ENCODE peak calls at places on chromosomes 7 and 10, in four cellular contexts. Y, Q, T and M are unnamed samples.

GRCh38 chr7:50330701-50331100 is 26.2 kb downstream of the IKZF1 start:
- DNase-seq in Y (no peak), Q (no peak), T (no peak), M (no peak)

GRCh38 chr7:107387573-107388219 is 82.2 kb upstream of the GPR22 start:
- DNase-seq in Y (peak; percentile 57), Q (peak; percentile 85), T (peak; percentile 90), M (no peak)

GRCh38 chr7:102431617-102432298 is 1.6 kb upstream of the ORAI2 start:
- DNase-seq in Y (no peak), Q (no peak), T (no peak), M (no peak)

GRCh38 chr10:103452714-103453230 is 602 bp upstream of the CALHM2 start:
- DNase-seq in Y (no peak), Q (no peak), T (no peak), M (no peak)

GRCh38 chr7:13327669-13328068 is 640.2 kb downstream of the ARL4A start:
- DNase-seq in Y (no peak), Q (no peak), T (peak; percentile 1), M (no peak)

GRCh38 chr10:99944860-99945259 is 64.9 kb downstream of the DNMBP start:
- DNase-seq in Y (no peak), Q (no peak), T (no peak), M (no peak)

GRCh38 chr10:102778781-102779180 is 35.0 kb downstream of the WBP1L start:
- DNase-seq in Y (no peak), Q (no peak), T (no peak), M (no peak)

GRCh38 chr10:69307434-69307833 is 29.1 kb downstream of the HK1 start:
- DNase-seq in Y (no peak), Q (no peak), T (no peak), M (no peak)

GRCh38 chr10:43057831-43058340 is 19.0 kb upstream of the RET start:
- DNase-seq in Y (no peak), Q (no peak), T (no peak), M (no peak)

GRCh38 chr10:71765176-71765906 is 8.0 kb downstream of the VSIR start:
- DNase-seq in Y (no peak), Q (no peak), T (peak; percentile 30), M (no peak)

GRCh38 chr10:16952610-16953009 is 135.4 kb upstream of the RSU1 start:
- DNase-seq in Y (peak; percentile 69), Q (no peak), T (no peak), M (no peak)

GRCh38 chr7:14691597-14692203 is 210.9 kb downstream of the DGKB start:
- DNase-seq in Y (peak; percentile 57), Q (peak; percentile 42), T (peak; percentile 30), M (no peak)

GRCh38 chr10:74118794-74119193 is 31.8 kb downstream of the AP3M1 start:
- DNase-seq in Y (no peak), Q (no peak), T (no peak), M (no peak)

GRCh38 chr7:127477285-127478039 is 85.0 kb upstream of the ZNF800 start:
- DNase-seq in Y (no peak), Q (no peak), T (no peak), M (no peak)

GRCh38 chr10:96339383-96339782 is 19.4 kb downstream of the OPALIN start:
- DNase-seq in Y (no peak), Q (no peak), T (no peak), M (no peak)

GRCh38 chr7:117048854-117049321 is 95.6 kb downstream of the ST7 start:
- DNase-seq in Y (no peak), Q (no peak), T (no peak), M (no peak)

GRCh38 chr10:10903620-10904019 is 114.1 kb upstream of the CELF2 start:
- DNase-seq in Y (no peak), Q (no peak), T (no peak), M (no peak)

GRCh38 chr7:74002474-74003017 is 25.4 kb upstream of the ELN start:
- DNase-seq in Y (no peak), Q (peak; percentile 80), T (peak; percentile 78), M (no peak)

GRCh38 chr10:71059059-71059818 is 153.1 kb upstream of the UNC5B start:
- DNase-seq in Y (no peak), Q (no peak), T (no peak), M (no peak)

GRCh38 chr7:108016841-108017775 is 14.1 kb upstream of the LAMB1 start:
- DNase-seq in Y (peak; percentile 45), Q (peak; percentile 87), T (peak; percentile 70), M (no peak)

GRCh38 chr7:148044173-148044572 is 546.4 kb upstream of the C7orf33 start:
- DNase-seq in Y (no peak), Q (no peak), T (no peak), M (no peak)

GRCh38 chr10:127142831-127143230 is 53.6 kb downstream of the INSYN2A start:
- DNase-seq in Y (no peak), Q (no peak), T (no peak), M (no peak)

GRCh38 chr7:8125680-8126444 is 136.1 kb downstream of the ICA1 start:
- DNase-seq in Y (no peak), Q (no peak), T (no peak), M (peak; percentile 95)

GRCh38 chr10:75111367-75111905 is at the start of gene SAMD8:
- DNase-seq in Y (peak; percentile 98), Q (peak; percentile 97), T (peak; percentile 95), M (peak; percentile 83)

GRCh38 chr10:49579621-49580020 is 30.5 kb upstream of the SLC18A3 start:
- DNase-seq in Y (no peak), Q (no peak), T (no peak), M (no peak)

DNA sequence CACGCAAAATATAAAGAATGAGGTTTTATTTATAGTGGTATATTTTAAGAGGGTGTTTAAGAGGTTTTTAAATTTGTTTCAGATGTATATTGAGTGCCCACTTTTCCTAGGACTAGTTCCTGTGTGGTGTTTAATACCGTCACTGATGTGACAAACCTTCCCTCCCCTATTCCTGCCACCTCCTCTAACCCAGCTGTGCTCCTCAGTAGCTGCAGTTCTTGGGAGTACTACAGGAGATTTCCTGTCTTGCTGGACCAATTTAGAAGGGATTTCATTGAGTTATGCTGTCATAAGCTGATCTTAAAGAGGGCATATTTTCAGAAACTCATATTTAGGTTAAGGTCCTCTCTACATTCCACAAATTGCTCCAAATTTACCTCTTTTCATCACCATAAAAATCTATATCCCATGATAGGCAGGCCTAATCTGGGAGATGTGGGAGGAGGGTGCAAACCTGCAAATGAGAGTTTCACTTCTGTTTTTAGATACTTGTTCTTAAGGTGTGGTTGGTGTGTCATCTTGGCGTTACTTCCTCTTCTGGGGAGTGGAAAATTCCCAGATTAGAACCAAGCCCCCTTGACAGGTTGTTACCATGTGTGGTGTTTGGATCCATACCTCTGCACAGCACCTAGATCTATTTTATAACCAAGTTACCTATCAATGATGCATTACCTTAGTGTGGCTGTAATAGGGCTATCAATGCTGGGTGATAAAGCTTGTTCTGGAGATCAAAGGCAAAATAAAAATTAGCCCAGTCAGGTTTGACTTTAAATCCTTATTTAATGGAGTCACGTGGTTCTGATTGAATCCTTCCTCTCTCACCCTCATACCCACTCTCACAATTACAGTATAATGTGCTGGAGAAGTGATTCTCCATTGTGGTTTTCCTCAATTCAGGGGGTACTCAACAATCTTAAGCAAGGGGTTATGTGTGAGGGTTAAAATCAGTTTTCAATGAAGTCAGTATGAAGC is 141.1 kb downstream of the CDK14 start:
- DNase-seq in Y (no peak), Q (no peak), T (no peak), M (peak; percentile 86)
- TF ChIP-seq FOS in Y (no peak), Q (no peak), T (no peak), M (no peak)

GRCh38 chr7:75960372-75960771 is 34.0 kb downstream of the TMEM120A start:
- DNase-seq in Y (no peak), Q (no peak), T (no peak), M (no peak)
- TF ChIP-seq FOS in Y (no peak), Q (no peak), T (no peak), M (no peak)

GRCh38 chr7:44921607-44922350 is 36.4 kb upstream of the PURB start:
- DNase-seq in Y (peak; percentile 91), Q (peak; percentile 69), T (peak; percentile 57), M (peak; percentile 15)
- TF ChIP-seq FOS in Y (no peak), Q (no peak), T (no peak), M (no peak)

GRCh38 chr7:57204411-57204811 is 72.2 kb upstream of the ZNF479 start:
- DNase-seq in Y (no peak), Q (no peak), T (no peak), M (no peak)
- TF ChIP-seq FOS in Y (no peak), Q (no peak), T (no peak), M (no peak)

GRCh38 chr7:132527467-132528410 is 48.5 kb downstream of the PLXNA4 start:
- DNase-seq in Y (no peak), Q (no peak), T (no peak), M (no peak)

GRCh38 chr7:132528695-132529094 is 47.6 kb downstream of the PLXNA4 start:
- DNase-seq in Y (no peak), Q (no peak), T (no peak), M (no peak)

GRCh38 chr7:132531562-132531961 is 44.7 kb downstream of the PLXNA4 start:
- DNase-seq in Y (no peak), Q (no peak), T (no peak), M (no peak)

GRCh38 chr7:132536646-132537395 is 39.4 kb downstream of the PLXNA4 start:
- DNase-seq in Y (no peak), Q (peak; percentile 24), T (peak; percentile 5), M (no peak)

DNA sequence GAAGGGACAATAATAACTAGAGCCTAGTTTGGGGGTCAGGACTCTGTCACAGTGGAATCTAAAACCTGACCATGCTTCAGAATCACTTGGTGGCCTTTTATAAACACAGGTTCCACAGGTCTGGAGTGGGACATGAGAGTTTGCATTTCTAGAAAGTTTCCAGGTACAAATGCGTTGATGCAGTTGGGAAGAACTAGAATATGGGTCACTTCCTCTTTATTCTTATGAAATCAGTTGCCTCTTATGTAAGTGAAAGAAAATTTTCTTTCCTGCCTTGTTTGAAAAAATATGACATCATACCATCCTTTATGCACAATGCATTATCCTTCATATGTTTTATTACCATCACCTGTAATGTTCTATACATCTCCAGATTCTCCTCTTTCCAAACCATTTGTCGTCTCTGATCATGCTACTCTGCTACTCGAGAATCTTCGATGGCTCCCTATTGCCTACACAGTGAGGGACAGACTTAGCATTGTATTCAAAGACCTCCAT is 44.0 kb downstream of the PLXNA4 start:
- DNase-seq in Y (no peak), Q (no peak), T (no peak), M (no peak)
- TF ChIP-seq FOS in Y (no peak), Q (no peak), T (no peak), M (no peak)